ENCODE peak calls at places on chromosomes 11 and 22, in seven cellular contexts. One of them, this sample, is unnamed.

GRCh38 chr22:46560696-46561295 is 23.4 kb upstream of the CELSR1 start:
- DNase-seq in AG04450: no peak
- DNase-seq in fibroblast of pulmonary artery: no peak
- DNase-seq in GM12865: no peak
- DNase-seq in pancreas: no peak
- DNase-seq in AG10803: no peak
- DNase-seq in cardiac fibroblast: no peak
- DNase-seq in this sample: no peak

GRCh38 chr11:85694385-85694980 is 8.5 kb upstream of the CCDC89 start:
- DNase-seq in AG04450: no peak
- DNase-seq in fibroblast of pulmonary artery: peak
- DNase-seq in GM12865: peak
- DNase-seq in pancreas: no peak
- DNase-seq in AG10803: peak
- DNase-seq in cardiac fibroblast: peak
- DNase-seq in this sample: no peak

GRCh38 chr11:19953342-19953741 is 206.9 kb downstream of the DBX1 start:
- DNase-seq in AG04450: no peak
- DNase-seq in fibroblast of pulmonary artery: peak
- DNase-seq in GM12865: no peak
- DNase-seq in pancreas: no peak
- DNase-seq in AG10803: peak
- DNase-seq in cardiac fibroblast: peak
- DNase-seq in this sample: peak

GRCh38 chr11:9120659-9121350 is 29.4 kb upstream of the SCUBE2 start:
- DNase-seq in AG04450: no peak
- DNase-seq in fibroblast of pulmonary artery: no peak
- DNase-seq in GM12865: peak
- DNase-seq in pancreas: no peak
- DNase-seq in AG10803: no peak
- DNase-seq in cardiac fibroblast: no peak
- DNase-seq in this sample: no peak

GRCh38 chr11:77107950-77108349 is 5.3 kb downstream of the OMP start:
- DNase-seq in AG04450: peak
- DNase-seq in fibroblast of pulmonary artery: peak
- DNase-seq in GM12865: no peak
- DNase-seq in pancreas: peak
- DNase-seq in AG10803: peak
- DNase-seq in cardiac fibroblast: peak
- DNase-seq in this sample: peak

GRCh38 chr11:69065136-69065710 is 16.5 kb downstream of the TPCN2 start:
- DNase-seq in AG04450: no peak
- DNase-seq in fibroblast of pulmonary artery: no peak
- DNase-seq in GM12865: no peak
- DNase-seq in pancreas: no peak
- DNase-seq in AG10803: no peak
- DNase-seq in cardiac fibroblast: no peak
- DNase-seq in this sample: no peak

GRCh38 chr11:118634435-118635236 is 27.2 kb downstream of the PHLDB1 start:
- DNase-seq in AG04450: no peak
- DNase-seq in fibroblast of pulmonary artery: peak
- DNase-seq in GM12865: no peak
- DNase-seq in pancreas: peak
- DNase-seq in AG10803: peak
- DNase-seq in cardiac fibroblast: peak
- DNase-seq in this sample: no peak

GRCh38 chr11:117445097-117445658 is 117.5 kb downstream of the CEP164 start:
- DNase-seq in AG04450: no peak
- DNase-seq in fibroblast of pulmonary artery: no peak
- DNase-seq in GM12865: no peak
- DNase-seq in pancreas: no peak
- DNase-seq in AG10803: no peak
- DNase-seq in cardiac fibroblast: peak
- DNase-seq in this sample: no peak

GRCh38 chr22:27842236-27842993 is 40.9 kb upstream of the MN1 start:
- DNase-seq in AG04450: no peak
- DNase-seq in fibroblast of pulmonary artery: no peak
- DNase-seq in GM12865: no peak
- DNase-seq in pancreas: no peak
- DNase-seq in AG10803: no peak
- DNase-seq in cardiac fibroblast: no peak
- DNase-seq in this sample: no peak

GRCh38 chr11:54832676-54833075 is 126.0 kb downstream of the OR4A5 start:
- DNase-seq in AG04450: no peak
- DNase-seq in fibroblast of pulmonary artery: no peak
- DNase-seq in GM12865: no peak
- DNase-seq in pancreas: no peak
- DNase-seq in AG10803: no peak
- DNase-seq in cardiac fibroblast: no peak
- DNase-seq in this sample: no peak

GRCh38 chr11:62108017-62108750 is 15.6 kb upstream of the INCENP start:
- DNase-seq in AG04450: no peak
- DNase-seq in fibroblast of pulmonary artery: peak
- DNase-seq in GM12865: peak
- DNase-seq in pancreas: peak
- DNase-seq in AG10803: peak
- DNase-seq in cardiac fibroblast: peak
- DNase-seq in this sample: no peak

GRCh38 chr11:118136826-118137225 is 15.8 kb downstream of the SCN4B start:
- DNase-seq in AG04450: no peak
- DNase-seq in fibroblast of pulmonary artery: no peak
- DNase-seq in GM12865: no peak
- DNase-seq in pancreas: no peak
- DNase-seq in AG10803: no peak
- DNase-seq in cardiac fibroblast: no peak
- DNase-seq in this sample: no peak

GRCh38 chr11:49202287-49202976 is 6.0 kb downstream of the FOLH1 start:
- DNase-seq in AG04450: no peak
- DNase-seq in fibroblast of pulmonary artery: no peak
- DNase-seq in GM12865: no peak
- DNase-seq in pancreas: no peak
- DNase-seq in AG10803: no peak
- DNase-seq in cardiac fibroblast: no peak
- DNase-seq in this sample: no peak

GRCh38 chr11:94768602-94769511 is 701 bp downstream of the AMOTL1 start:
- DNase-seq in AG04450: no peak
- DNase-seq in fibroblast of pulmonary artery: peak
- DNase-seq in GM12865: no peak
- DNase-seq in pancreas: peak
- DNase-seq in AG10803: no peak
- DNase-seq in cardiac fibroblast: peak
- DNase-seq in this sample: no peak

GRCh38 chr11:86806903-86807302 is 6.6 kb downstream of the PRSS23 start:
- DNase-seq in AG04450: no peak
- DNase-seq in fibroblast of pulmonary artery: no peak
- DNase-seq in GM12865: no peak
- DNase-seq in pancreas: no peak
- DNase-seq in AG10803: no peak
- DNase-seq in cardiac fibroblast: no peak
- DNase-seq in this sample: no peak

GRCh38 chr11:2574553-2575535 is 125.0 kb downstream of the KCNQ1OT1 start:
- DNase-seq in AG04450: no peak
- DNase-seq in fibroblast of pulmonary artery: no peak
- DNase-seq in GM12865: no peak
- DNase-seq in pancreas: peak
- DNase-seq in AG10803: no peak
- DNase-seq in cardiac fibroblast: no peak
- DNase-seq in this sample: no peak

GRCh38 chr11:72924568-72925190 is 110.5 kb downstream of the ATG16L2 start:
- DNase-seq in AG04450: no peak
- DNase-seq in fibroblast of pulmonary artery: peak
- DNase-seq in GM12865: peak
- DNase-seq in pancreas: no peak
- DNase-seq in AG10803: peak
- DNase-seq in cardiac fibroblast: peak
- DNase-seq in this sample: no peak

GRCh38 chr22:27542602-27543001 is 259.0 kb downstream of the MN1 start:
- DNase-seq in AG04450: no peak
- DNase-seq in fibroblast of pulmonary artery: no peak
- DNase-seq in GM12865: no peak
- DNase-seq in pancreas: no peak
- DNase-seq in AG10803: no peak
- DNase-seq in cardiac fibroblast: peak
- DNase-seq in this sample: no peak

GRCh38 chr11:391117-392017 is 2.6 kb upstream of the PKP3 start:
- DNase-seq in AG04450: no peak
- DNase-seq in fibroblast of pulmonary artery: no peak
- DNase-seq in GM12865: no peak
- DNase-seq in pancreas: no peak
- DNase-seq in AG10803: no peak
- DNase-seq in cardiac fibroblast: no peak
- DNase-seq in this sample: no peak

GRCh38 chr22:39205344-39206021 is 39.3 kb downstream of the PDGFB start:
- DNase-seq in AG04450: no peak
- DNase-seq in fibroblast of pulmonary artery: peak
- DNase-seq in GM12865: peak
- DNase-seq in pancreas: no peak
- DNase-seq in AG10803: peak
- DNase-seq in cardiac fibroblast: peak
- DNase-seq in this sample: peak

GRCh38 chr11:40293655-40294342 is 1165.7 kb downstream of the LRRC4C start:
- DNase-seq in AG04450: peak
- DNase-seq in fibroblast of pulmonary artery: peak
- DNase-seq in GM12865: peak
- DNase-seq in pancreas: peak
- DNase-seq in AG10803: peak
- DNase-seq in cardiac fibroblast: peak
- DNase-seq in this sample: peak

GRCh38 chr22:36232715-36233401 is 6.5 kb downstream of the APOL2 start:
- DNase-seq in AG04450: no peak
- DNase-seq in fibroblast of pulmonary artery: no peak
- DNase-seq in GM12865: no peak
- DNase-seq in pancreas: no peak
- DNase-seq in AG10803: no peak
- DNase-seq in cardiac fibroblast: no peak
- DNase-seq in this sample: no peak

GRCh38 chr22:36233796-36234195 is 5.5 kb downstream of the APOL2 start:
- DNase-seq in AG04450: no peak
- DNase-seq in fibroblast of pulmonary artery: no peak
- DNase-seq in GM12865: no peak
- DNase-seq in pancreas: no peak
- DNase-seq in AG10803: no peak
- DNase-seq in cardiac fibroblast: no peak
- DNase-seq in this sample: no peak

GRCh38 chr22:36234919-36235318 is 4.4 kb downstream of the APOL2 start:
- DNase-seq in AG04450: no peak
- DNase-seq in fibroblast of pulmonary artery: no peak
- DNase-seq in GM12865: no peak
- DNase-seq in pancreas: no peak
- DNase-seq in AG10803: no peak
- DNase-seq in cardiac fibroblast: peak
- DNase-seq in this sample: no peak

GRCh38 chr22:36235585-36235984 is 3.7 kb downstream of the APOL2 start:
- DNase-seq in AG04450: no peak
- DNase-seq in fibroblast of pulmonary artery: no peak
- DNase-seq in GM12865: no peak
- DNase-seq in pancreas: no peak
- DNase-seq in AG10803: no peak
- DNase-seq in cardiac fibroblast: no peak
- DNase-seq in this sample: no peak

DNA sequence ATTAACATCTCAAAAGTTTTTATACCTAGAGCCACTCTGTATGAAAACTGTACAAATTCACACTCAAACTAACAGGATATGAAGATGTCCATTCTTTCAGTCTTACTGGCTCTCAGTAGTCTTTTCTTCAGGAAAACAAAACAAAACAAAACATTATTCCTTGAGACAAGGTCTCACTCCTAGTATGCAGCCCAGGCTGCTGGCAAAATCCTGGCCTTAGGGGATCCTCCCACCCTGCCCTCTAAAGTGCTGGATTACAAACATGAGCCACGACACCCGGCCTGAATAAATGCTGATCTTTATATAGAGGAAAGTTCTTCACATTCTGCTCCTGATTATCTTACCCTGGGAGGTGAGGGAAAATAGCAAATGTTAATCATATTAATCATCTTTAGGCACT is 5.1 kb downstream of the APOL2 start:
- DNase-seq in AG04450: no peak
- DNase-seq in fibroblast of pulmonary artery: no peak
- DNase-seq in GM12865: no peak
- DNase-seq in pancreas: no peak
- DNase-seq in AG10803: no peak
- DNase-seq in cardiac fibroblast: no peak
- DNase-seq in this sample: no peak
- TF ChIP-seq CTCF in AG04450: no peak
- TF ChIP-seq CTCF in fibroblast of pulmonary artery: no peak
- TF ChIP-seq CTCF in GM12865: no peak
- TF ChIP-seq CTCF in pancreas: no peak
- TF ChIP-seq CTCF in AG10803: no peak
- TF ChIP-seq CTCF in cardiac fibroblast: no peak
- TF ChIP-seq CTCF in this sample: no peak

GRCh38 chr22:23565288-23565941 is 14.7 kb downstream of the IGLL1 start:
- DNase-seq in AG04450: no peak
- DNase-seq in fibroblast of pulmonary artery: peak
- DNase-seq in GM12865: peak
- DNase-seq in pancreas: no peak
- DNase-seq in AG10803: no peak
- DNase-seq in cardiac fibroblast: peak
- DNase-seq in this sample: no peak
- H3K4me3 ChIP-seq in AG04450: no peak
- H3K4me3 ChIP-seq in fibroblast of pulmonary artery: no peak
- H3K4me3 ChIP-seq in GM12865: no peak
- H3K4me3 ChIP-seq in pancreas: peak
- H3K4me3 ChIP-seq in AG10803: no peak
- H3K4me3 ChIP-seq in cardiac fibroblast: no peak
- H3K4me3 ChIP-seq in this sample: no peak

GRCh38 chr11:22666700-22667439 is 459 bp downstream of the GAS2 start:
- DNase-seq in AG04450: no peak
- DNase-seq in fibroblast of pulmonary artery: peak
- DNase-seq in GM12865: peak
- DNase-seq in pancreas: peak
- DNase-seq in AG10803: no peak
- DNase-seq in cardiac fibroblast: peak
- DNase-seq in this sample: no peak
- TF ChIP-seq CTCF in AG04450: no peak
- TF ChIP-seq CTCF in fibroblast of pulmonary artery: no peak
- TF ChIP-seq CTCF in GM12865: no peak
- TF ChIP-seq CTCF in pancreas: no peak
- TF ChIP-seq CTCF in AG10803: no peak
- TF ChIP-seq CTCF in cardiac fibroblast: peak
- TF ChIP-seq CTCF in this sample: no peak

GRCh38 chr22:19169947-19170318 is 8.6 kb downstream of the SLC25A1 start:
- DNase-seq in AG04450: no peak
- DNase-seq in fibroblast of pulmonary artery: no peak
- DNase-seq in GM12865: no peak
- DNase-seq in pancreas: no peak
- DNase-seq in AG10803: no peak
- DNase-seq in cardiac fibroblast: no peak
- DNase-seq in this sample: no peak
- H3K4me3 ChIP-seq in AG04450: no peak
- H3K4me3 ChIP-seq in fibroblast of pulmonary artery: no peak
- H3K4me3 ChIP-seq in GM12865: no peak
- H3K4me3 ChIP-seq in pancreas: no peak
- H3K4me3 ChIP-seq in AG10803: no peak
- H3K4me3 ChIP-seq in cardiac fibroblast: no peak
- H3K4me3 ChIP-seq in this sample: no peak